ENCODE peak calls at places on chromosomes 6 and 20, in four cellular contexts. One of them, this sample, is unnamed.

GRCh38 chr6:83708970-83709747 is at the start of gene SNAP91:
- DNase-seq in neural progenitor cell: peak
- DNase-seq in hepatocyte: peak
- DNase-seq in HCT116: no peak
- DNase-seq in this sample: peak

GRCh38 chr6:44514085-44514484 is 126.6 kb downstream of the CDC5L start:
- DNase-seq in neural progenitor cell: no peak
- DNase-seq in hepatocyte: no peak
- DNase-seq in HCT116: no peak
- DNase-seq in this sample: no peak

GRCh38 chr20:51525241-51526104 is 17.0 kb downstream of the NFATC2 start:
- DNase-seq in neural progenitor cell: no peak
- DNase-seq in hepatocyte: no peak
- DNase-seq in HCT116: no peak
- DNase-seq in this sample: no peak

GRCh38 chr6:159908535-159908934 is 17.7 kb downstream of the MAS1 start:
- DNase-seq in neural progenitor cell: no peak
- DNase-seq in hepatocyte: no peak
- DNase-seq in HCT116: no peak
- DNase-seq in this sample: no peak

GRCh38 chr6:23343610-23344306 is 774.4 kb downstream of the HDGFL1 start:
- DNase-seq in neural progenitor cell: no peak
- DNase-seq in hepatocyte: no peak
- DNase-seq in HCT116: no peak
- DNase-seq in this sample: no peak

GRCh38 chr6:144350176-144350575 is 65.0 kb downstream of the UTRN start:
- DNase-seq in neural progenitor cell: no peak
- DNase-seq in hepatocyte: no peak
- DNase-seq in HCT116: no peak
- DNase-seq in this sample: peak

GRCh38 chr20:50390685-50391443 is 119.3 kb upstream of the PTPN1 start:
- DNase-seq in neural progenitor cell: no peak
- DNase-seq in hepatocyte: no peak
- DNase-seq in HCT116: no peak
- DNase-seq in this sample: no peak

GRCh38 chr6:125584468-125584939 is 164.9 kb upstream of the HEY2 start:
- DNase-seq in neural progenitor cell: peak
- DNase-seq in hepatocyte: peak
- DNase-seq in HCT116: no peak
- DNase-seq in this sample: no peak

GRCh38 chr6:14241255-14242070 is 123.9 kb downstream of the CD83 start:
- DNase-seq in neural progenitor cell: no peak
- DNase-seq in hepatocyte: no peak
- DNase-seq in HCT116: no peak
- DNase-seq in this sample: peak

GRCh38 chr20:32958574-32958973 is 45.7 kb downstream of the SUN5 start:
- DNase-seq in neural progenitor cell: no peak
- DNase-seq in hepatocyte: no peak
- DNase-seq in HCT116: no peak
- DNase-seq in this sample: no peak

GRCh38 chr6:80181352-80182081 is 75.0 kb downstream of the BCKDHB start:
- DNase-seq in neural progenitor cell: no peak
- DNase-seq in hepatocyte: no peak
- DNase-seq in HCT116: no peak
- DNase-seq in this sample: peak
- H2AFZ ChIP-seq in neural progenitor cell: no peak
- H2AFZ ChIP-seq in hepatocyte: no peak
- H2AFZ ChIP-seq in HCT116: no peak
- H2AFZ ChIP-seq in this sample: no peak

GRCh38 chr20:973785-974194 is 28.3 kb downstream of the RSPO4 start:
- DNase-seq in neural progenitor cell: peak
- DNase-seq in hepatocyte: peak
- DNase-seq in HCT116: peak
- DNase-seq in this sample: peak
- TF ChIP-seq EZH2 in neural progenitor cell: no peak
- TF ChIP-seq EZH2 in hepatocyte: no peak
- TF ChIP-seq EZH2 in HCT116: no peak
- TF ChIP-seq EZH2 in this sample: no peak

DNA sequence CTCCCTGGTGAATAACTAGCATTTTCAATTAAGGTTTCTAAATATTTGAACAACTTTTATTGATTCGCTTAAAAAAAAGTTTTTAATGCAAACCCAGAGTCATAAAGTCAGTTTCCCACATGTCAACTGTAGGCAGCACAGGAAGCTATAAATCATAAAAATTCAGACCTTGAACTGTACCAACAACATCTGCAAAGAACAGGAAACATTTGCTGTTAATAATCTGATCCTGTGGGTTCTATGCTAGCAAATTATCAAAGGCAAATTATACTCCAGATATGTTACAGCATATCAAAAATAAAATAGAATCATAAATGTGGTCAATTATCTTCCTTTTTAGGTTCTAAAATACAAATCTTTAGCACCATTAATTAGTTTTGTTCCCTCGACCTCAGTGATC is 16.6 kb upstream of the MAP7 start:
- DNase-seq in neural progenitor cell: no peak
- DNase-seq in hepatocyte: no peak
- DNase-seq in HCT116: no peak
- DNase-seq in this sample: no peak
- TF ChIP-seq EZH2phosphoT487 in neural progenitor cell: no peak
- TF ChIP-seq EZH2phosphoT487 in hepatocyte: no peak
- TF ChIP-seq EZH2phosphoT487 in HCT116: no peak
- TF ChIP-seq EZH2phosphoT487 in this sample: no peak

GRCh38 chr20:18973499-18974173 is 160.1 kb downstream of the SCP2D1 start:
- DNase-seq in neural progenitor cell: no peak
- DNase-seq in hepatocyte: no peak
- DNase-seq in HCT116: no peak
- DNase-seq in this sample: no peak

GRCh38 chr20:18971574-18971973 is 158.0 kb downstream of the SCP2D1 start:
- DNase-seq in neural progenitor cell: no peak
- DNase-seq in hepatocyte: no peak
- DNase-seq in HCT116: no peak
- DNase-seq in this sample: no peak

GRCh38 chr20:18972251-18972876 is 158.8 kb downstream of the SCP2D1 start:
- DNase-seq in neural progenitor cell: no peak
- DNase-seq in hepatocyte: no peak
- DNase-seq in HCT116: no peak
- DNase-seq in this sample: no peak

GRCh38 chr20:18974660-18975059 is 161.1 kb downstream of the SCP2D1 start:
- DNase-seq in neural progenitor cell: no peak
- DNase-seq in hepatocyte: no peak
- DNase-seq in HCT116: no peak
- DNase-seq in this sample: no peak

GRCh38 chr20:18971121-18971520 is 157.5 kb downstream of the SCP2D1 start:
- DNase-seq in neural progenitor cell: no peak
- DNase-seq in hepatocyte: no peak
- DNase-seq in HCT116: no peak
- DNase-seq in this sample: no peak
- H2AFZ ChIP-seq in neural progenitor cell: no peak
- H2AFZ ChIP-seq in hepatocyte: no peak
- H2AFZ ChIP-seq in HCT116: no peak
- H2AFZ ChIP-seq in this sample: no peak

DNA sequence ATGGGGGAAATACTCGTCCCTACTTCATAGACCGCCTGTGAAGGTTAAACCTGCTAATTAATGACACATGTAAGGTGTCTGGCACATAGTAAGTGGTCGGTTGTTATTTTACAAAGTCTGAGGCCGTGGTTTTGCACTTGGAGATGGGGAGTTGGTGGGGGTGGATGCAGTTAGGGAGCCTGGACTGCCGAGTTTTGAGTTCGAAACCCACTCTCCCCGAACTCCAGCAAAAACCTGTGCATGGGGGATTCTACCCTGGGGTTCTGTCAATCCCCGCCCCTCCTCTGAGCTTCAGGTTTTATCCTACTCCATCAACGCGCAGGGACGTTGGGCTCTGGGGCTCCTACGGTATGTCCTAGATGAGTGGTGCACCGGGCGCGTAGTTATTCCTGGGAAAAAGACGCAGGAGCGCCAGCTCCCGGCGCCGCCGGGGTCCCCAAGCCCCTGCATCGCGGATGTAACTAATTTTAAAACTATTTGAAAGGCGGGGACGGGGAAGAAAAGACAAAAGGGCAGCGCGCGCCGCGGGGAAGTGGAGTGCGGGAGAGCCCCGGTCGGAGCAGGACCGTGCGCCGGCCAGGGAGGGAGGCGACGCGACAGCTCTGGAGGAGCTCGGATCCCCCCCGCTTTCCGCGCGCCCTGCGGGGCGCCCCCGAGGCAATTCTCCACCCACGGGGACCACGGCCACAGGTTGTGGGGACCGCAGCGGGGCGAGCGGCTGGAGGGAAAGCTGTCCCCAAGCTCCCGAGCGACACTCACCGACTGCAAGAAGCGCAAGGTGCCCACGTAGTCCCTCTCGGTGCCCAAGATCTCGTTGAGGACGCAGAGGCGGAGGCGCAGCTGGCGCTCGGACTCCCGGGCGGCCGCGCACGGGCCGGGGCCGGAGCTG is 672 bp downstream of the PREX1 start:
- DNase-seq in neural progenitor cell: peak
- DNase-seq in hepatocyte: no peak
- DNase-seq in HCT116: no peak
- DNase-seq in this sample: peak
- TF ChIP-seq EZH2 in neural progenitor cell: peak
- TF ChIP-seq EZH2 in hepatocyte: peak
- TF ChIP-seq EZH2 in HCT116: no peak
- TF ChIP-seq EZH2 in this sample: no peak

GRCh38 chr6:12640438-12640837 is 76.1 kb upstream of the PHACTR1 start:
- DNase-seq in neural progenitor cell: no peak
- DNase-seq in hepatocyte: no peak
- DNase-seq in HCT116: no peak
- DNase-seq in this sample: no peak

GRCh38 chr6:12635375-12635774 is 81.2 kb upstream of the PHACTR1 start:
- DNase-seq in neural progenitor cell: no peak
- DNase-seq in hepatocyte: no peak
- DNase-seq in HCT116: no peak
- DNase-seq in this sample: no peak

GRCh38 chr6:12635813-12636212 is 80.8 kb upstream of the PHACTR1 start:
- DNase-seq in neural progenitor cell: no peak
- DNase-seq in hepatocyte: no peak
- DNase-seq in HCT116: no peak
- DNase-seq in this sample: no peak

GRCh38 chr6:12636336-12636735 is 80.2 kb upstream of the PHACTR1 start:
- DNase-seq in neural progenitor cell: no peak
- DNase-seq in hepatocyte: no peak
- DNase-seq in HCT116: no peak
- DNase-seq in this sample: no peak

DNA sequence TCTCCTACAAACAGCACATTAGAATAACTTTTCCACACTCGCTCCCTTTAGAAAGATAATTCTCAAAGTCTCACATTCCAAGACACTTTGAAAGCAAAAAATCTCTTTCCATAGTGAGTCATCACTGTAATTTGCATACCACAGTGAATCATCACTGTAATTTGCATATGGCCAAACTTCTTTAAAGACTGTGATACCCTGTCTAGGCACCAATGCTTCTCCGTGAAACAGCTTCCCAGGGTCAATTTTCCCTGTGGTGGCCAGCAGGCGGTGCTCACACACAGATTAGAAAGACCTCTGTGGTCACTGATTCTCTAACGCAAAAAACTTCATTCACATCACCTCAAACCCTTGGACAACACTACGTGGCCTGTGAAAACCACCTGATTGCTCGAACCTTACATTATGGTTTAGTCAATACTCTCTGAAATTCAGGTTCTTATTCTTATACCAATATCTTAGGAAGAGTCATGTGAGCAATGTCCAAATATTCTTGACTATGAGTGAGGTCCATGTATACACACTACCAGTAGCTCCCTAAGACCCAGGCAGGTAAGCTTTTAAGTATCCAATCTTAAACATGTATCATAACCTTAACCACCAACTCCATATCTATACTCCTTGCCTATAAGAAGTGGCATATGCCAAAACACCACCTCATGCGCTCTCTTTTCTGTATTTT is 78.5 kb upstream of the PHACTR1 start:
- DNase-seq in neural progenitor cell: peak
- DNase-seq in hepatocyte: peak
- DNase-seq in HCT116: peak
- DNase-seq in this sample: peak
- TF ChIP-seq EZH2phosphoT487 in neural progenitor cell: no peak
- TF ChIP-seq EZH2phosphoT487 in hepatocyte: no peak
- TF ChIP-seq EZH2phosphoT487 in HCT116: no peak
- TF ChIP-seq EZH2phosphoT487 in this sample: no peak

GRCh38 chr20:20014659-20015058 is 2.5 kb upstream of the NAA20 start:
- DNase-seq in neural progenitor cell: no peak
- DNase-seq in hepatocyte: no peak
- DNase-seq in HCT116: no peak
- DNase-seq in this sample: no peak

GRCh38 chr20:20010639-20011500 is 6.3 kb upstream of the NAA20 start:
- DNase-seq in neural progenitor cell: no peak
- DNase-seq in hepatocyte: peak
- DNase-seq in HCT116: no peak
- DNase-seq in this sample: no peak

GRCh38 chr20:20012517-20012916 is 4.6 kb upstream of the NAA20 start:
- DNase-seq in neural progenitor cell: no peak
- DNase-seq in hepatocyte: no peak
- DNase-seq in HCT116: no peak
- DNase-seq in this sample: no peak

GRCh38 chr20:20005381-20005780 is 11.8 kb upstream of the NAA20 start:
- DNase-seq in neural progenitor cell: no peak
- DNase-seq in hepatocyte: no peak
- DNase-seq in HCT116: no peak
- DNase-seq in this sample: no peak

GRCh38 chr20:20009784-20010253 is 7.3 kb upstream of the NAA20 start:
- DNase-seq in neural progenitor cell: peak
- DNase-seq in hepatocyte: no peak
- DNase-seq in HCT116: no peak
- DNase-seq in this sample: no peak
- H2AFZ ChIP-seq in neural progenitor cell: peak
- H2AFZ ChIP-seq in hepatocyte: no peak
- H2AFZ ChIP-seq in HCT116: no peak
- H2AFZ ChIP-seq in this sample: no peak

This sample was measured in MM.1S.